ENCODE peak calls at places on chromosome 1, in six cellular contexts. One of them, this sample, is unnamed.

GRCh38 chr1:117657031-117657430 is 51.2 kb downstream of the TENT5C start:
- DNase-seq in A549: no peak
- DNase-seq in ovary: no peak
- DNase-seq in left lung: no peak
- DNase-seq in AG09309: peak; percentile 16
- DNase-seq in thoracic aorta: no peak
- DNase-seq in this sample: peak; percentile 46

GRCh38 chr1:40384413-40384762 is 10.9 kb downstream of the SMAP2 start:
- DNase-seq in ovary: no peak
- DNase-seq in A549: no peak
- DNase-seq in left lung: no peak
- DNase-seq in thoracic aorta: no peak
- DNase-seq in AG09309: no peak
- DNase-seq in this sample: no peak

GRCh38 chr1:94993931-94994645 is 67.2 kb upstream of the CNN3 start:
- DNase-seq in ovary: no peak
- DNase-seq in left lung: no peak
- DNase-seq in A549: no peak
- DNase-seq in AG09309: no peak
- DNase-seq in thoracic aorta: no peak
- DNase-seq in this sample: no peak

GRCh38 chr1:203696673-203697072 is 68.3 kb upstream of the LAX1 start:
- DNase-seq in ovary: no peak
- DNase-seq in A549: no peak
- DNase-seq in thoracic aorta: no peak
- DNase-seq in left lung: no peak
- DNase-seq in AG09309: no peak
- DNase-seq in this sample: no peak

GRCh38 chr1:224641030-224641429 is 24.9 kb downstream of the CNIH3 start:
- DNase-seq in thoracic aorta: no peak
- DNase-seq in ovary: no peak
- DNase-seq in left lung: no peak
- DNase-seq in A549: no peak
- DNase-seq in AG09309: no peak
- DNase-seq in this sample: no peak

GRCh38 chr1:55257958-55258357 is 42.8 kb upstream of the USP24 start:
- DNase-seq in A549: no peak
- DNase-seq in AG09309: no peak
- DNase-seq in left lung: no peak
- DNase-seq in ovary: no peak
- DNase-seq in thoracic aorta: no peak
- DNase-seq in this sample: no peak

GRCh38 chr1:14424325-14425000 is 174.0 kb upstream of the KAZN start:
- DNase-seq in thoracic aorta: no peak
- DNase-seq in A549: no peak
- DNase-seq in AG09309: no peak
- DNase-seq in left lung: no peak
- DNase-seq in ovary: no peak
- DNase-seq in this sample: no peak

GRCh38 chr1:16207318-16208269 is 4.9 kb downstream of the ARHGEF19 start:
- DNase-seq in left lung: no peak
- DNase-seq in thoracic aorta: no peak
- DNase-seq in AG09309: no peak
- DNase-seq in ovary: no peak
- DNase-seq in A549: no peak
- DNase-seq in this sample: peak; percentile 22

GRCh38 chr1:32981003-32981909 is 16.6 kb upstream of the RNF19B start:
- DNase-seq in A549: peak; percentile 72
- DNase-seq in ovary: no peak
- DNase-seq in thoracic aorta: peak; percentile 18
- DNase-seq in AG09309: peak; percentile 64
- DNase-seq in left lung: peak; percentile 84
- DNase-seq in this sample: peak; percentile 88

GRCh38 chr1:10980094-10980577 is 32.3 kb upstream of the TARDBP start:
- DNase-seq in left lung: peak; percentile 82
- DNase-seq in A549: no peak
- DNase-seq in AG09309: peak; percentile 74
- DNase-seq in ovary: peak; percentile 35
- DNase-seq in thoracic aorta: peak; percentile 34
- DNase-seq in this sample: peak; percentile 49

GRCh38 chr1:160194737-160195059 is 4.3 kb downstream of the CASQ1 start:
- DNase-seq in A549: no peak
- DNase-seq in ovary: no peak
- DNase-seq in thoracic aorta: no peak
- DNase-seq in left lung: no peak
- DNase-seq in AG09309: no peak
- DNase-seq in this sample: no peak

GRCh38 chr1:114395863-114396262 is 115.1 kb downstream of the TRIM33 start:
- DNase-seq in thoracic aorta: no peak
- DNase-seq in AG09309: no peak
- DNase-seq in left lung: no peak
- DNase-seq in A549: no peak
- DNase-seq in ovary: no peak
- DNase-seq in this sample: no peak

GRCh38 chr1:92756537-92756936 is 28.4 kb downstream of the EVI5 start:
- DNase-seq in left lung: no peak
- DNase-seq in ovary: no peak
- DNase-seq in A549: no peak
- DNase-seq in thoracic aorta: no peak
- DNase-seq in AG09309: no peak
- DNase-seq in this sample: no peak

GRCh38 chr1:16012590-16013219 is 5.1 kb downstream of the HSPB7 start:
- DNase-seq in AG09309: no peak
- DNase-seq in ovary: peak; percentile 86
- DNase-seq in A549: peak; percentile 21
- DNase-seq in left lung: peak; percentile 76
- DNase-seq in thoracic aorta: peak; percentile 55
- DNase-seq in this sample: peak; percentile 53

GRCh38 chr1:91872560-91873081 is 13.3 kb downstream of the TGFBR3 start:
- DNase-seq in A549: no peak
- DNase-seq in ovary: no peak
- DNase-seq in AG09309: no peak
- DNase-seq in thoracic aorta: no peak
- DNase-seq in left lung: no peak
- DNase-seq in this sample: no peak

GRCh38 chr1:172895050-172895460 is 155.7 kb downstream of the TNFSF18 start:
- DNase-seq in ovary: no peak
- DNase-seq in A549: no peak
- DNase-seq in AG09309: no peak
- DNase-seq in thoracic aorta: no peak
- DNase-seq in left lung: no peak
- DNase-seq in this sample: no peak

DNA sequence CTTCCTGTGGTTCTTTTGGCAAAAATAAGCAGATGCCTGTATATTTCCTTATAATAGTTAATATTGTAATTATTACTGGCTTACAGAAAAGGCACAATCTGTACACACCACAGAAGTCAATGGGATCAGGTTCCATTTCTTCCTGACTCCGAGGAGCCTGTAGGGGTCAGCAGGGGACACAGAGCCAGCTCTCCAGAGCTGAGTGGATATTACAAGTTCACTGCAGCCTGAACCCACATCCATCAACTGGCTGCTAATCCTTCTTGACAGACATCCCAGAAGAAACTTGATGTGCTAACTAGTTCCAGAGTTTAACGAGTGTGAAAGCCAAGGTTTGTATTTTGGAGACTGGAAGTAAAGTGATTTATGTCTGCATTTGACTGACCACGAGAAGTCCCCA is 203.8 kb downstream of the LMX1A start:
- DNase-seq in A549: no peak
- DNase-seq in ovary: no peak
- DNase-seq in left lung: no peak
- DNase-seq in thoracic aorta: no peak
- DNase-seq in AG09309: no peak
- DNase-seq in this sample: no peak
- TF ChIP-seq CTCF in A549: peak; percentile 16
- TF ChIP-seq CTCF in ovary: no peak
- TF ChIP-seq CTCF in left lung: no peak
- TF ChIP-seq CTCF in thoracic aorta: no peak
- TF ChIP-seq CTCF in AG09309: no peak
- TF ChIP-seq CTCF in this sample: no peak

DNA sequence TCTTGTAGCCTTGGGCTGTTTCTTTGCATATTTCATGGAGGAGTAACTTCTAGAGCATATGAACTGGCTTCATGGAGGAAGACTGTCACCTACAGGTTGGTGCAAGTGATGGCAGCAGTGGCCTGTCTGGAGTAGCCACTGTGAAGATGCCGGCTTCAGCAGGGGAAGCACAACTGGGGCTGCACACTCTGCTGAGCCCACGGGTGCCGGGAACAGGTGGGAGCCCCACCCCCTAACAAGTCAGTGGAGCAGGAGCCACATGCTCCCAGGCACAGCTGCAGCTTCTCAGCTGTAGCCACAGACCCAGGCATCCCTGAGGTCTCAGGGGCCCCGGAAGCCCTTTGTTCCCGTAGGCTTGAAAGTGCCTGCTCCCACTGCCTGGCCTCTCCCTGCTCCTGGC is 43.2 kb upstream of the C1orf185 start:
- DNase-seq in A549: no peak
- DNase-seq in left lung: no peak
- DNase-seq in thoracic aorta: no peak
- DNase-seq in ovary: no peak
- DNase-seq in AG09309: no peak
- DNase-seq in this sample: peak; percentile 29
- TF ChIP-seq CTCF in A549: no peak
- TF ChIP-seq CTCF in left lung: no peak
- TF ChIP-seq CTCF in thoracic aorta: no peak
- TF ChIP-seq CTCF in ovary: no peak
- TF ChIP-seq CTCF in AG09309: peak; percentile 74
- TF ChIP-seq CTCF in this sample: peak; percentile 48

GRCh38 chr1:201226859-201227488 is 36.4 kb downstream of the IGFN1 start:
- DNase-seq in left lung: peak; percentile 16
- DNase-seq in ovary: no peak
- DNase-seq in AG09309: no peak
- DNase-seq in thoracic aorta: no peak
- DNase-seq in A549: no peak
- DNase-seq in this sample: no peak

GRCh38 chr1:201230676-201231075 is 40.1 kb downstream of the IGFN1 start:
- DNase-seq in ovary: no peak
- DNase-seq in AG09309: no peak
- DNase-seq in thoracic aorta: no peak
- DNase-seq in left lung: peak; percentile 6
- DNase-seq in A549: no peak
- DNase-seq in this sample: no peak

GRCh38 chr1:201228011-201228983 is 37.7 kb downstream of the IGFN1 start:
- DNase-seq in thoracic aorta: no peak
- DNase-seq in A549: no peak
- DNase-seq in AG09309: no peak
- DNase-seq in left lung: peak; percentile 7
- DNase-seq in ovary: no peak
- DNase-seq in this sample: no peak

GRCh38 chr1:201229095-201229494 is 38.5 kb downstream of the IGFN1 start:
- DNase-seq in left lung: peak; percentile 9
- DNase-seq in A549: no peak
- DNase-seq in thoracic aorta: no peak
- DNase-seq in ovary: no peak
- DNase-seq in AG09309: no peak
- DNase-seq in this sample: no peak

DNA sequence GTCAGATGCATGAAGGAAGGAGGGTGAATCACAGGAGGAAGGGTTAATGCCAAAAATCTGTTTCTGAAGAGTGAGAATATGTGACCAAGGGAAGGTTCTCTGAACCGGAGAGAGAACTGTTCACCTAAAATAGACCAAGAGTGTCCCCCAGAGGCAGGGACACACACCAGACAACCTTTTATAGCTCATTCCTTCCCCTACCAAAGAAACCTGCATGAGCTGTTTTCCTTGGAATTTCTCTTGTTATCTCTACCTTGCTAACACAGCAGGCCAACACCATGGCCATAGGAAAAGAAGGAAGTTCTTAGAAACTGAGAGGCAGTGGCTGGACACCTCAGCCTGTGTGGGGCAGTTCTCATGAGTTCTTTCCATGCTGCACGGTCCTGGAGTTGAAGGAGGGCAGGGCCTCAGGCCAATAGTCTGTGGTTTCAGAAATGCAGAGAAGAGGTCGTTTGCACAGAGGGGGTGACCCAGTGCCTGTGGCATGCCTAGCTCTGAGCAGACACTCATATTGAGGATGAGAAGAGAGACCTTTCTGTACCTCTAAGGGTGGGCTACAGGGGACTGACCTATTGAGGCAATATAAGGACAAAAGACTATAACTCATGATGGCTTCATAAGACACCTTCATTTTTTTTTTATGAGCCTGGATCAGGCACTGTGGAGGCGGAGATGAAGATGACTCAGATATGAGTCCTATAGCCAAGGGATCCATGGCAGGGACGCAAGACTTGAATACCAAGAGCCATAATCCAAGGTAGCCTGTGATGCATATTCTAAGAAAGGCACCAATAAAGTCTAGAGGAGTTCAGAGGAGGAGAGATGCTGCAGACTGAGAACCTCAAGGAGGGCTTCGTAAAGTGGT is 39.4 kb downstream of the IGFN1 start:
- DNase-seq in ovary: no peak
- DNase-seq in A549: no peak
- DNase-seq in thoracic aorta: no peak
- DNase-seq in left lung: peak; percentile 7
- DNase-seq in AG09309: peak; percentile 40
- DNase-seq in this sample: peak; percentile 57
- TF ChIP-seq CTCF in ovary: no peak
- TF ChIP-seq CTCF in A549: peak; percentile 29
- TF ChIP-seq CTCF in thoracic aorta: no peak
- TF ChIP-seq CTCF in left lung: no peak
- TF ChIP-seq CTCF in AG09309: peak; percentile 24
- TF ChIP-seq CTCF in this sample: no peak

GRCh38 chr1:3900969-3901529 is 977 bp upstream of the C1orf174 start:
- DNase-seq in thoracic aorta: peak; percentile 92
- DNase-seq in AG09309: peak; percentile 78
- DNase-seq in ovary: peak; percentile 98
- DNase-seq in A549: peak; percentile 80
- DNase-seq in left lung: peak; percentile 99
- DNase-seq in this sample: peak; percentile 97

GRCh38 chr1:3898475-3898735 is 1.7 kb downstream of the C1orf174 start:
- DNase-seq in A549: no peak
- DNase-seq in left lung: no peak
- DNase-seq in AG09309: no peak
- DNase-seq in thoracic aorta: no peak
- DNase-seq in ovary: no peak
- DNase-seq in this sample: no peak

GRCh38 chr1:3900150-3900968 is at the start of gene C1orf174:
- DNase-seq in AG09309: peak; percentile 94
- DNase-seq in left lung: peak; percentile 95
- DNase-seq in thoracic aorta: peak; percentile 94
- DNase-seq in ovary: peak; percentile 95
- DNase-seq in A549: peak; percentile 81
- DNase-seq in this sample: peak; percentile 99

GRCh38 chr1:3898994-3899775 is 887 bp downstream of the C1orf174 start:
- DNase-seq in ovary: no peak
- DNase-seq in thoracic aorta: no peak
- DNase-seq in AG09309: no peak
- DNase-seq in left lung: no peak
- DNase-seq in A549: peak; percentile 43
- DNase-seq in this sample: peak; percentile 5

DNA sequence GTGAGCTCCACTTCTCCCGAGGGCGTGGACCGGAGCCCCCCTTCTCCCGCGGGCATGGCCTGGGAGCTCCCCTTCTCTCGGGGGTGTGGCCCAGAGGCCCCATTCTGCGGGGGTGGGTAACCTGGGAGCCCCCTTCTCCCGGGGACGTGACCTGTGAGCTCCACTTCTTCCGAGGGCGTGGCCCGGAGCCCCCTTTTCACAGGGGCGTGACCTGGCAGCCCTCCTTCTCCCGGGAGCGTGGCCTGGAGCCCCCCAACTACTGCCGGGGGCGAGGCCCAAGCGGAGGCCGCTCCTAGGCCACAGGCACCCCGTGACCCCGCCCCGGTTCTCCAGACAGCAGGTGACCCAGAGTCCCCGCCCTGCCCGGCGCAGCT is 309 bp downstream of the C1orf174 start:
- DNase-seq in AG09309: no peak
- DNase-seq in A549: no peak
- DNase-seq in left lung: no peak
- DNase-seq in thoracic aorta: no peak
- DNase-seq in ovary: no peak
- DNase-seq in this sample: no peak
- TF ChIP-seq CTCF in AG09309: no peak
- TF ChIP-seq CTCF in A549: no peak
- TF ChIP-seq CTCF in left lung: no peak
- TF ChIP-seq CTCF in thoracic aorta: no peak
- TF ChIP-seq CTCF in ovary: no peak
- TF ChIP-seq CTCF in this sample: no peak

This sample was measured in cardiac fibroblast.